ENCODE peak calls at places on chromosomes 16 and 17, in six cellular contexts. Z is HTR-8/SVneo; V is stimulated activated CD8-positive, alpha-beta memory T cell treated with anti-CD3 and anti-CD28 coated beads, Interleukin-12 subunit alpha, Interleukin-12 subunit beta, amount 100 ng/mL, for 1 hour; G is GM23248; J is caudate nucleus; O is stimulated activated CD4-positive, alpha-beta T cell treated with anti-CD3 and anti-CD28 coated beads, Interleukin-1b, Interleukin-23, amount 100 ng/mL, for 48 hours. Q is an unnamed sample.

GRCh38 chr17:20087538-20088250 is 78.5 kb downstream of the SPECC1 start:
- DNase-seq in Z (no peak), V (no peak), G (no peak), J (no peak), O (no peak), Q (no peak)

GRCh38 chr17:49435630-49436029 is 20.9 kb upstream of the PHB1 start:
- DNase-seq in Z (no peak), V (no peak), G (no peak), J (no peak), O (no peak), Q (no peak)

GRCh38 chr17:76584427-76585047 is 1.1 kb downstream of the ST6GALNAC2 start:
- DNase-seq in Z (no peak), V (no peak), G (no peak), J (no peak), O (no peak), Q (no peak)

GRCh38 chr17:67421869-67422273 is 44.8 kb downstream of the PITPNC1 start:
- DNase-seq in Z (peak; percentile 73), V (peak; percentile 32), G (peak; percentile 97), J (no peak), O (peak; percentile 63), Q (no peak)

GRCh38 chr16:65002265-65002664 is 119.6 kb downstream of the CDH11 start:
- DNase-seq in Z (no peak), V (no peak), G (peak; percentile 65), J (no peak), O (no peak), Q (no peak)

GRCh38 chr16:76932541-76933211 is 258.3 kb upstream of the MON1B start:
- DNase-seq in Z (no peak), V (no peak), G (peak; percentile 32), J (no peak), O (no peak), Q (no peak)

GRCh38 chr17:63932721-63933120 is 590 bp upstream of the CD79B start:
- DNase-seq in Z (no peak), V (no peak), G (no peak), J (no peak), O (no peak), Q (no peak)

GRCh38 chr16:12132290-12132689 is 155.8 kb downstream of the SNX29 start:
- DNase-seq in Z (no peak), V (no peak), G (peak; percentile 39), J (no peak), O (no peak), Q (no peak)

GRCh38 chr17:48915459-48916282 is 7.5 kb downstream of the UBE2Z start:
- DNase-seq in Z (peak; percentile 62), V (no peak), G (peak; percentile 96), J (no peak), O (peak; percentile 74), Q (no peak)

GRCh38 chr17:5587431-5588032 is 3.2 kb upstream of the NLRP1 start:
- DNase-seq in Z (peak; percentile 75), V (peak; percentile 32), G (peak; percentile 74), J (no peak), O (peak; percentile 39), Q (peak; percentile 31)

GRCh38 chr16:51621610-51622009 is 470.5 kb upstream of the SALL1 start:
- DNase-seq in Z (no peak), V (no peak), G (peak; percentile 32), J (no peak), O (no peak), Q (no peak)

GRCh38 chr17:21298983-21299519 is 14.5 kb downstream of the MAP2K3 start:
- DNase-seq in Z (no peak), V (no peak), G (peak; percentile 1), J (no peak), O (no peak), Q (no peak)

GRCh38 chr17:78665952-78666920 is 89.0 kb upstream of the DNAH17 start:
- DNase-seq in Z (no peak), V (peak; percentile 8), G (peak; percentile 67), J (no peak), O (peak; percentile 56), Q (peak; percentile 7)

GRCh38 chr17:2853722-2854580 is 57.7 kb downstream of the RAP1GAP2 start:
- DNase-seq in Z (no peak), V (no peak), G (peak; percentile 63), J (no peak), O (no peak), Q (no peak)

GRCh38 chr17:52235416-52235960 is 77.0 kb upstream of the CA10 start:
- DNase-seq in Z (no peak), V (no peak), G (no peak), J (no peak), O (no peak), Q (no peak)

GRCh38 chr16:11409398-11409797 is 64.1 kb downstream of the RMI2 start:
- DNase-seq in Z (no peak), V (no peak), G (peak; percentile 35), J (no peak), O (no peak), Q (no peak)